ENCODE peak calls at places on chromosomes 11 and 22, in eight cellular contexts. D is thoracic aorta; O is CD8-positive, alpha-beta T cell; M is CD4-positive, CD25-positive, alpha-beta regulatory T cell; U is left ventricle myocardium inferior; N is tibial artery; S is hepatocyte; C is tibial nerve. K is an unnamed sample. For H3K4me1, the result is how much of the 10 kb centered on the place peaks cover.

GRCh38 chr22:40051322-40051721 is 56.6 kb downstream of the FAM83F start:
- DNase-seq in S (no peak), U (no peak), N (no peak), O (no peak), D (no peak), C (no peak), M (no peak), K (no peak)

GRCh38 chr11:30488304-30488998 is 97.7 kb downstream of the MPPED2 start:
- DNase-seq in S (peak), N (no peak), D (no peak), U (no peak), M (no peak), O (no peak), C (no peak), K (no peak)

GRCh38 chr11:133386262-133386661 is 146.0 kb downstream of the OPCML start:
- DNase-seq in S (no peak), C (no peak), O (no peak), N (no peak), D (no peak), M (no peak), U (no peak), K (no peak)

GRCh38 chr11:46737699-46738098 is 18.7 kb downstream of the F2 start:
- DNase-seq in U (no peak), O (no peak), N (no peak), S (no peak), D (no peak), C (no peak), M (no peak), K (no peak)

GRCh38 chr22:36540867-36541642 is 12.1 kb upstream of the EIF3D start:
- DNase-seq in S (no peak), N (no peak), C (no peak), O (no peak), D (no peak), M (no peak), U (no peak), K (no peak)

GRCh38 chr11:43681543-43681942 is 1.0 kb downstream of the HSD17B12 start:
- DNase-seq in N (no peak), U (no peak), O (no peak), M (no peak), S (peak), C (no peak), D (no peak), K (no peak)

GRCh38 chr22:35299217-35299716 is 427 bp upstream of the TOM1 start:
- DNase-seq in M (no peak), D (no peak), C (no peak), U (no peak), N (no peak), O (no peak), S (peak), K (no peak)

GRCh38 chr22:20858615-20859416 is at the start of the genes PI4KA and SNAP29:
- DNase-seq in M (peak), D (peak), N (peak), C (peak), U (peak), S (peak), O (peak), K (peak)

GRCh38 chr11:6617315-6617781 is 1.9 kb downstream of the TPP1 start:
- DNase-seq in M (no peak), N (no peak), U (no peak), C (no peak), O (no peak), D (no peak), S (no peak), K (no peak)

GRCh38 chr11:539971-540481 is 2.7 kb downstream of the LRRC56 start:
- DNase-seq in C (no peak), D (no peak), O (no peak), U (no peak), M (no peak), N (no peak), S (peak), K (no peak)

GRCh38 chr11:121291896-121292502 is 572 bp upstream of the SC5D start:
- DNase-seq in U (no peak), M (peak), O (no peak), C (peak), D (no peak), N (no peak), S (peak), K (no peak)

GRCh38 chr22:23138584-23139469 is 3.0 kb downstream of the RSPH14 start:
- DNase-seq in S (no peak), O (no peak), C (no peak), N (no peak), U (no peak), D (no peak), M (no peak), K (no peak)

GRCh38 chr22:23179381-23180294 is 671 bp upstream of the BCR start:
- DNase-seq in M (peak), C (peak), S (peak), U (peak), N (peak), O (no peak), D (peak), K (no peak)

GRCh38 chr22:42303304-42304020 is 33.0 kb upstream of the TCF20 start:
- DNase-seq in S (peak), C (no peak), N (no peak), M (no peak), U (no peak), D (no peak), O (no peak), K (no peak)

GRCh38 chr22:22710719-22711531 is 66.5 kb downstream of the GGTLC2 start:
- DNase-seq in M (peak), D (no peak), C (peak), U (peak), N (peak), S (peak), O (peak), K (peak)

GRCh38 chr11:64298966-64299846 is 952 bp upstream of the CATSPERZ start:
- DNase-seq in O (no peak), M (no peak), N (peak), S (peak), C (peak), D (no peak), U (peak), K (peak)

GRCh38 chr11:65727865-65728264 is 7.3 kb upstream of the RNASEH2C start:
- DNase-seq in M (no peak), D (no peak), S (no peak), U (no peak), O (no peak), N (no peak), C (no peak), K (no peak)

GRCh38 chr11:75315439-75315805 is 36.0 kb downstream of the ARRB1 start:
- DNase-seq in N (no peak), U (no peak), D (no peak), M (no peak), C (no peak), O (no peak), S (no peak), K (no peak)

GRCh38 chr11:72162891-72163492 is 27.5 kb downstream of the FOLR3 start:
- DNase-seq in C (no peak), S (no peak), N (no peak), M (no peak), O (no peak), D (no peak), U (no peak), K (no peak)

GRCh38 chr11:17529814-17530162 is 14.4 kb downstream of the USH1C start:
- DNase-seq in N (no peak), U (no peak), O (no peak), D (no peak), C (peak), S (no peak), M (no peak), K (no peak)

GRCh38 chr22:39814899-39815298 is 78.7 kb downstream of the ENTHD1 start:
- DNase-seq in S (no peak), C (no peak), M (no peak), O (no peak), N (no peak), D (no peak), U (no peak), K (no peak)

GRCh38 chr11:72239296-72239848 is 4.6 kb downstream of the PHOX2A start:
- DNase-seq in U (peak), D (no peak), O (no peak), S (peak), M (no peak), C (no peak), N (peak), K (peak)

GRCh38 chr11:117841582-117842031 is 17.1 kb upstream of the FXYD2 start:
- DNase-seq in O (no peak), M (no peak), D (no peak), N (peak), S (no peak), C (no peak), U (no peak), K (no peak)

GRCh38 chr22:27982106-27982505 is 63.0 kb upstream of the PITPNB start:
- DNase-seq in M (no peak), D (no peak), O (no peak), S (no peak), C (no peak), N (no peak), U (no peak), K (no peak)

GRCh38 chr22:29871684-29872083 is 11.3 kb upstream of the MTMR3 start:
- DNase-seq in S (peak), D (no peak), N (no peak), M (no peak), O (no peak), U (no peak), C (no peak), K (no peak)

GRCh38 chr11:94511932-94512781 is at the start of gene C11orf97:
- DNase-seq in S (peak), O (peak), M (peak), N (peak), U (peak), C (peak), D (no peak), K (peak)

GRCh38 chr11:116782728-116783127 is 5.1 kb downstream of the ZPR1 start:
- DNase-seq in D (no peak), O (no peak), M (no peak), N (no peak), C (no peak), U (no peak), S (no peak), K (no peak)

GRCh38 chr11:122910775-122911174 is 28.2 kb downstream of the JHY start:
- DNase-seq in S (peak), C (no peak), D (no peak), O (no peak), M (peak), U (no peak), N (no peak), K (no peak)

GRCh38 chr11:117950320-117950719 is 21.1 kb upstream of the TMPRSS13 start:
- DNase-seq in U (no peak), C (no peak), M (peak), D (no peak), O (peak), N (no peak), S (no peak), K (no peak)

GRCh38 chr11:62588966-62589637 is 2.2 kb downstream of the TUT1 start:
- DNase-seq in M (peak), N (no peak), S (no peak), D (no peak), O (no peak), C (no peak), U (no peak), K (no peak)

GRCh38 chr11:111299111-111300026 is 1.0 kb downstream of the POU2AF3 start:
- DNase-seq in S (peak), C (peak), D (no peak), U (peak), M (no peak), O (no peak), N (peak), K (peak)

GRCh38 chr11:134504146-134504905 is 92.3 kb upstream of the B3GAT1 start:
- DNase-seq in D (no peak), U (no peak), C (no peak), O (no peak), S (no peak), M (no peak), N (no peak), K (no peak)

GRCh38 chr11:38593649-38594048 is 1995.6 kb upstream of the RAG2 start:
- DNase-seq in O (no peak), S (no peak), U (no peak), D (no peak), N (no peak), M (no peak), C (no peak), K (no peak)

GRCh38 chr11:108338750-108339149 is 115.9 kb downstream of the ATM start:
- DNase-seq in U (no peak), M (no peak), N (no peak), O (no peak), C (no peak), D (no peak), S (no peak), K (no peak)

GRCh38 chr11:111793863-111794262 is 27.7 kb upstream of the PPP2R1B start:
- DNase-seq in M (no peak), C (no peak), O (no peak), U (no peak), N (no peak), S (no peak), D (no peak), K (no peak)

GRCh38 chr11:73140213-73141030 is 1.7 kb downstream of the FCHSD2 start:
- DNase-seq in N (peak), O (no peak), C (no peak), U (peak), M (peak), D (no peak), S (peak), K (peak)

GRCh38 chr11:92576315-92576714 is 351.7 kb downstream of the FAT3 start:
- DNase-seq in C (no peak), D (no peak), U (no peak), N (no peak), M (no peak), S (no peak), O (no peak), K (no peak)

GRCh38 chr22:38694049-38694448 is 6.7 kb downstream of the JOSD1 start:
- DNase-seq in S (peak), D (no peak), M (no peak), U (no peak), O (no peak), C (no peak), N (no peak), K (no peak)

GRCh38 chr11:83449338-83449913 is 163.3 kb upstream of the CCDC90B start:
- DNase-seq in U (no peak), C (no peak), D (no peak), M (no peak), O (no peak), S (no peak), N (no peak), K (no peak)

GRCh38 chr11:83454674-83455073 is 168.5 kb upstream of the CCDC90B start:
- DNase-seq in S (no peak), N (no peak), C (no peak), O (no peak), U (no peak), D (no peak), M (no peak), K (no peak)

GRCh38 chr11:83448686-83449085 is 162.5 kb upstream of the CCDC90B start:
- DNase-seq in M (no peak), O (no peak), S (no peak), C (no peak), D (no peak), U (no peak), N (no peak), K (no peak)
- H3K4me3 ChIP-seq in M (no peak), O (no peak), S (no peak), C (no peak), D (no peak), U (no peak), N (no peak), K (no peak)

GRCh38 chr11:119906376-119906775 is 177.4 kb upstream of the NECTIN1 start:
- DNase-seq in U (no peak), O (no peak), S (no peak), C (no peak), D (no peak), M (no peak), N (no peak), K (no peak)

GRCh38 chr11:119909077-119909476 is 180.1 kb upstream of the NECTIN1 start:
- DNase-seq in M (no peak), U (no peak), N (no peak), S (no peak), C (no peak), D (no peak), O (no peak), K (no peak)

GRCh38 chr11:119905162-119905561 is 176.2 kb upstream of the NECTIN1 start:
- DNase-seq in O (no peak), S (no peak), U (no peak), N (no peak), D (no peak), M (no peak), C (no peak), K (no peak)

GRCh38 chr11:119907934-119908760 is 179.1 kb upstream of the NECTIN1 start:
- DNase-seq in D (no peak), C (no peak), S (no peak), N (no peak), U (no peak), M (no peak), O (no peak), K (no peak)

GRCh38 chr11:119907122-119907933 is 178.3 kb upstream of the NECTIN1 start:
- DNase-seq in U (no peak), C (no peak), S (peak), N (no peak), O (no peak), M (no peak), D (no peak), K (no peak)
- H3K27ac ChIP-seq in U (no peak), C (no peak), S (peak), N (no peak), O (no peak), M (no peak), D (no peak), K (no peak)

DNA sequence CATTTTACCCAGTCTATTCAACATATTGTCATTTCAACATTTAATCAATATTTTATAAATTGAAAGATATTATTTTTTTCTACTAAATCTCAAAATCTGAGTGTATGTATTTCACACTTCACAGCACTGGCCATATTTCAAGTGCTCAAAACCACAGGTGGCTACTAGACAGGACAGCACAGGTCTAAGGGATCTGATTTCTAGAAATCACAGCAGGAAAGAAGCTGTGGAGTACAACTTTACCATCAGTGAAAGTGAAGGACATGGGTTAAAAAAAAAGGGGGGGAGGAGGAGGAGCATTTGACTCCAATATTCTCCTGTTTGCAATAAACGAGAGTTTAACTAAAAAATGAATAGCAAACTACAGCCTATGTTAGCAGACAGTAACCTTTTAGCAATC is 4.5 kb downstream of the PRDM10 start:
- DNase-seq in D (no peak), N (no peak), C (no peak), S (no peak), M (no peak), O (no peak), U (no peak), K (no peak)
- H3K4me1 ChIP-seq in D (under half), N (under half), C (under half), S (under half), M (under half), O (under half), U (under half), K (under half)

GRCh38 chr22:19019679-19020032 is 83.6 kb upstream of the PRODH start:
- DNase-seq in N (no peak), M (no peak), C (no peak), O (no peak), S (no peak), D (no peak), U (no peak), K (no peak)
- H3K4me3 ChIP-seq in N (no peak), M (no peak), C (no peak), O (no peak), S (no peak), D (no peak), U (no peak), K (no peak)

GRCh38 chr22:43534916-43535315 is 123.1 kb downstream of the MPPED1 start:
- DNase-seq in U (no peak), D (no peak), N (no peak), C (no peak), O (no peak), S (no peak), M (no peak), K (no peak)
- H3K27ac ChIP-seq in U (no peak), D (no peak), N (no peak), C (no peak), O (no peak), S (no peak), M (no peak), K (no peak)

GRCh38 chr22:50188356-50188755 is 2.6 kb downstream of the TRABD start:
- DNase-seq in N (no peak), S (no peak), D (no peak), M (no peak), C (no peak), U (no peak), O (no peak), K (no peak)

GRCh38 chr22:50189849-50190181 is 4.1 kb downstream of the TRABD start:
- DNase-seq in S (no peak), U (no peak), C (no peak), D (no peak), M (no peak), O (no peak), N (no peak), K (no peak)

GRCh38 chr22:50190182-50190951 is 4.7 kb downstream of the TRABD start:
- DNase-seq in N (peak), U (peak), S (peak), C (no peak), O (peak), M (peak), D (no peak), K (peak)

GRCh38 chr22:50191041-50191740 is 5.5 kb downstream of the TRABD start:
- DNase-seq in D (no peak), C (no peak), O (peak), U (no peak), N (no peak), S (no peak), M (peak), K (peak)

GRCh38 chr22:50189184-50189848 is 3.6 kb downstream of the TRABD start:
- DNase-seq in M (no peak), S (no peak), N (no peak), O (no peak), D (no peak), C (no peak), U (no peak), K (peak)
- H3K4me1 ChIP-seq in M (half or more), S (half or more), N (half or more), O (half or more), D (under half), C (under half), U (half or more), K (under half)

GRCh38 chr11:12244156-12244555 is 133.2 kb upstream of the PARVA start:
- DNase-seq in D (no peak), N (no peak), C (no peak), O (no peak), U (no peak), M (no peak), S (no peak), K (no peak)

GRCh38 chr11:12246989-12247388 is 130.4 kb upstream of the PARVA start:
- DNase-seq in D (no peak), S (no peak), C (no peak), M (no peak), N (no peak), U (no peak), O (no peak), K (no peak)

GRCh38 chr11:12245091-12245490 is 132.3 kb upstream of the PARVA start:
- DNase-seq in M (no peak), U (no peak), D (no peak), C (no peak), O (no peak), S (no peak), N (peak), K (no peak)

GRCh38 chr11:12246169-12246568 is 131.2 kb upstream of the PARVA start:
- DNase-seq in O (no peak), U (no peak), M (no peak), S (no peak), N (no peak), C (no peak), D (no peak), K (no peak)

DNA sequence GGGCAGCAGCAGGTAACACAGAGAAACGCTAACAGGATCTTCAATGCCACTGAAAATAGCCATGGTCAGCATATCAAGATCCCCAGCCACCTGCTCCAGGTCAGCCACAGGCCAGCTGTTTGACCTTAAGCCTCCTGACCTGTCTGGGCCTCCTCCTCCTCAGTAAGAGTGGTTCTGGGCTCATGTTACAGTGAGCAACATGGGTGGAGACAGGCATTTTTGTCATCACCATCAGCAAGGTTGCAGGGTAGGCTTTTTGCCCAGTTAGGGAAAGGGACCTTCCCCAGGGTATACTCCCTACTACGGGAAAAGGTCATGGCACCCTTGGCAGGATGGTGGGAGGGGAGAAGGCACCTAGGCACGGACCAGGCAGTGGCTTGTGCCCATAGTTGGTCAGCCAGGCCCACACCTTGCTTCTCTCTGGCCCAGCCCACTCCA is 131.8 kb upstream of the PARVA start:
- DNase-seq in C (no peak), N (no peak), U (no peak), D (no peak), M (no peak), S (no peak), O (no peak), K (no peak)
- H3K4me3 ChIP-seq in C (no peak), N (no peak), U (no peak), D (no peak), M (no peak), S (no peak), O (no peak), K (no peak)

K was measured in heart right ventricle.